ENCODE peak calls at places on chromosomes 5 and 9, in seven cellular contexts. W is germinal center; N is type B pancreatic cell; G is activated T-helper 2 cell treated with anti-CD3 and anti-CD28 coated beads, Interferon-gamma antibody, Interleukin-2, Interleukin-4, amounts not matched to agents 10 μg/mL and 5 μg/mL and 100 μg/mL, durations not matched to agents 14 hours and 24 hours and 36 hours; V is stimulated activated naive CD4-positive, alpha-beta T cell; M is CD8-positive, alpha-beta memory T cell; C is stimulated activated CD4-positive, alpha-beta T cell treated with anti-CD3 and anti-CD28 coated beads, Interleukin-1b, Interleukin-23, amount 100 ng/mL, for 24 hours. T is an unnamed sample.

GRCh38 chr9:14560194-14560593 is 133.0 kb downstream of the ZDHHC21 start:
- DNase-seq in V (no peak), N (no peak), C (no peak), W (no peak), G (no peak), M (no peak), T (no peak)

GRCh38 chr5:65391591-65391990 is 90.1 kb downstream of the ADAMTS6 start:
- DNase-seq in C (no peak), N (no peak), V (no peak), M (no peak), W (no peak), G (no peak), T (no peak)

GRCh38 chr5:69527128-69527745 is 32.8 kb upstream of the GTF2H2C start:
- DNase-seq in G (no peak), N (no peak), V (no peak), C (no peak), W (no peak), M (no peak), T (no peak)

GRCh38 chr5:153276151-153276550 is 214.3 kb upstream of the GRIA1 start:
- DNase-seq in C (no peak), G (no peak), N (no peak), M (no peak), V (no peak), W (no peak), T (no peak)

GRCh38 chr5:148523139-148523538 is 131.2 kb downstream of the HTR4 start:
- DNase-seq in C (no peak), W (no peak), N (no peak), G (no peak), V (no peak), M (no peak), T (no peak)

GRCh38 chr5:111229871-111230812 is 6.0 kb downstream of the CAMK4 start:
- DNase-seq in M (peak), G (no peak), C (no peak), W (no peak), N (no peak), V (no peak), T (no peak)

GRCh38 chr9:122016789-122017188 is 76.3 kb downstream of the TTLL11 start:
- DNase-seq in N (peak), V (no peak), W (no peak), M (no peak), C (no peak), G (no peak), T (no peak)

GRCh38 chr5:12332480-12332879 is 428.2 kb upstream of the CTNND2 start:
- DNase-seq in W (no peak), V (no peak), G (no peak), N (no peak), C (no peak), M (no peak), T (no peak)

GRCh38 chr5:95960802-95961616 is 642 bp downstream of the ELL2 start:
- DNase-seq in W (peak), V (peak), M (peak), C (peak), N (peak), G (peak), T (peak)

GRCh38 chr5:120873083-120873482 is 409.0 kb downstream of the PRR16 start:
- DNase-seq in G (no peak), C (no peak), V (no peak), W (no peak), N (no peak), M (no peak), T (no peak)

GRCh38 chr5:120765189-120765588 is 301.1 kb downstream of the PRR16 start:
- DNase-seq in M (no peak), G (no peak), W (no peak), C (no peak), N (no peak), V (no peak), T (no peak)

GRCh38 chr5:140207250-140207954 is 32.4 kb downstream of the CYSTM1 start:
- DNase-seq in N (no peak), G (no peak), C (no peak), M (no peak), V (no peak), W (no peak), T (no peak)